ENCODE peak calls at places on chromosomes 1 and 21, in five cellular contexts. O, T, B, N and P are unnamed samples.

GRCh38 chr1:97138515-97139032 is 417.0 kb downstream of the PTBP2 start:
- DNase-seq in B (no peak), O (no peak), N (no peak), T (peak), P (no peak)

GRCh38 chr1:197910120-197911110 is 6.8 kb upstream of the LHX9 start:
- DNase-seq in O (no peak), N (no peak), B (no peak), T (no peak), P (no peak)

GRCh38 chr1:43622471-43622870 is 27.5 kb upstream of the KDM4A start:
- DNase-seq in B (no peak), O (no peak), N (no peak), T (no peak), P (no peak)

GRCh38 chr1:169363046-169363756 is 4.4 kb downstream of the NME7 start:
- DNase-seq in T (no peak), B (no peak), O (no peak), N (peak), P (no peak)

GRCh38 chr1:87957331-87957730 is 628.7 kb downstream of the LMO4 start:
- DNase-seq in N (no peak), T (no peak), B (no peak), O (no peak), P (no peak)

GRCh38 chr1:168441745-168442144 is 102.1 kb downstream of the XCL2 start:
- DNase-seq in T (no peak), N (no peak), O (no peak), B (no peak), P (no peak)

GRCh38 chr21:26756491-26757159 is 88.6 kb downstream of the ADAMTS1 start:
- DNase-seq in B (no peak), O (no peak), T (no peak), N (no peak), P (no peak)

GRCh38 chr1:20142001-20142710 is 3.0 kb downstream of the PLA2G2F start:
- DNase-seq in O (no peak), T (no peak), B (no peak), N (no peak), P (no peak)

GRCh38 chr1:30200161-30200560 is 523.2 kb downstream of the MATN1 start:
- DNase-seq in B (no peak), O (no peak), T (no peak), N (no peak), P (no peak)

GRCh38 chr1:179910934-179911333 is 28.8 kb downstream of the TOR1AIP1 start:
- DNase-seq in N (no peak), B (no peak), T (no peak), O (no peak), P (no peak)

GRCh38 chr1:39691383-39692151 is at the start of gene HPCAL4:
- DNase-seq in O (peak), N (no peak), T (peak), B (peak), P (peak)

GRCh38 chr1:83781667-83782066 is 217.3 kb downstream of the TTLL7 start:
- DNase-seq in O (no peak), T (no peak), N (no peak), B (no peak), P (no peak)

GRCh38 chr1:20867062-20867461 is 80.0 kb upstream of the HP1BP3 start:
- DNase-seq in N (no peak), T (no peak), B (no peak), O (no peak), P (no peak)

GRCh38 chr1:78101514-78101913 is 55.7 kb downstream of the GIPC2 start:
- DNase-seq in O (no peak), T (no peak), B (peak), N (no peak), P (no peak)

GRCh38 chr1:180027949-180028445 is 73.4 kb downstream of the CEP350 start:
- DNase-seq in B (no peak), T (no peak), O (no peak), N (no peak), P (no peak)

GRCh38 chr1:59484090-59484489 is 187.2 kb downstream of the FGGY start:
- DNase-seq in O (no peak), N (peak), T (peak), B (no peak), P (no peak)

GRCh38 chr1:243850368-243851128 is 505 bp upstream of the AKT3 start:
- DNase-seq in O (peak), B (no peak), T (peak), N (no peak), P (peak)

GRCh38 chr1:203607169-203607873 is 19.3 kb upstream of the ATP2B4 start:
- DNase-seq in T (peak), O (no peak), B (no peak), N (no peak), P (no peak)

GRCh38 chr1:152244576-152244975 is 20.6 kb upstream of the HRNR start:
- DNase-seq in T (no peak), N (no peak), O (no peak), B (no peak), P (no peak)

GRCh38 chr1:16175610-16176553 is 20.0 kb upstream of the EPHA2 start:
- DNase-seq in N (no peak), B (no peak), T (peak), O (peak), P (no peak)
- TF ChIP-seq CTCF in N (no peak), B (no peak), T (no peak), O (no peak), P (no peak)

DNA sequence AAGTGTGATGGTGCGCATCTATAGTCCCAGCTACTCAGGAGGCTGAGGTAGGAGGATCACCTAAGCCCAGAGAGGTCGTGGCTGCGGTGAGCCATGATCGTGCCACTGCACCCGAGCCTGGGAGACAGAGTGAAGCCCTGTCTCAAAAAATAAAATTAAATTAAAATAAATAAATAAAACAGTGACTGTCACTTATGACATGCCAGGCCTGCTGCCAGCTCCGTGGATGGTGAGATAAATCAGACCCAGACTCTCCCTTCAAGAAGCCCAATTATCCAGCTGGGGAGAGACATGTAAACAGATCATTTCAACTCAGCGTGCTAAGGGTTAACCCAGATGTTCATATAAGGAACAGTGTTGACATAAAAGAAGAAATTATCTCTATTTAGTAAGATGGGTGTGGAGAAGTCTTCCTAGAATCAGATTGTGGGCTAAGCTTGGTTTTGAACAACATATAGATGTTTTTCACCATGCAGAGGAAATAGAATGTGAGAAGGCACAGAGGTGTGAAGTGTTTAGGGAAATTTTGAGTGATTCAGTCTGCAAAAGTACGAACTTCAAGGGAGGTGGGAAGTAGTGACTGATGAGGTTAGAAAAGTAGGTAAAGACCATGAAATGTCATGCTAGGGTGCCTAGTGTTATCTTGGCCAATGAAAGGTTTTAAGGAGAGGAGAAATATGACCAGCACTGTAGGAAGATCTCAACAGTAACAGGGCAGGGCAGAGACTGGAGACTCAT is 18.3 kb downstream of the YARS1 start:
- DNase-seq in T (peak), O (no peak), N (no peak), B (no peak), P (no peak)
- TF ChIP-seq CTCF in T (no peak), O (no peak), N (no peak), B (no peak), P (no peak)

GRCh38 chr1:53431244-53431643 is 28.0 kb upstream of the DMRTB1 start:
- DNase-seq in T (no peak), N (no peak), O (no peak), B (no peak), P (no peak)

GRCh38 chr1:53430779-53431178 is 28.4 kb upstream of the DMRTB1 start:
- DNase-seq in B (no peak), N (no peak), O (no peak), T (no peak), P (no peak)

GRCh38 chr1:53435151-53435550 is 24.0 kb upstream of the DMRTB1 start:
- DNase-seq in N (no peak), O (no peak), T (no peak), B (no peak), P (no peak)

GRCh38 chr1:53431725-53432306 is 27.4 kb upstream of the DMRTB1 start:
- DNase-seq in T (no peak), O (no peak), N (no peak), B (no peak), P (no peak)

GRCh38 chr1:53430256-53430655 is 28.9 kb upstream of the DMRTB1 start:
- DNase-seq in B (peak), T (no peak), O (no peak), N (no peak), P (no peak)
- TF ChIP-seq CTCF in B (peak), T (no peak), O (no peak), N (no peak), P (no peak)

DNA sequence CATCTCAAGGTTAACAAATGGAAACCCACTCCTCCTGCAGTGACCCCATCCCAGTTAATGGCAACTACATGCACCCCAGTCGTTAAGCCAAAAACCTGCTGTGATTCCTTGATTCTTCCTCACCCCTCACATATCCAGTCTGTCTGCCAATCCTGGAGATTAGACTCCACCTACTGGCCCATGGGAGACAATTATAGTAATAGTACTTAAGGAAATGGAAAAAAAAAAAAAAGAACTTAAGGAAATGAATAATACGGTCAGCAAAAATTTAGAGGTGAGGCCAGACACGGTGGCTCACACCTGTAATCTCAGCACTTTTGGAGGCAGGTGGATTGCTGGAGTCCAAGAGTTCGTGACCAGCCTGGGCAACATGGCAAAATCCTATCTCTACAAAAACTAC is 7.0 kb downstream of the NOL9 start:
- DNase-seq in B (no peak), T (no peak), N (no peak), O (no peak), P (no peak)
- TF ChIP-seq CTCF in B (no peak), T (peak), N (no peak), O (no peak), P (no peak)

DNA sequence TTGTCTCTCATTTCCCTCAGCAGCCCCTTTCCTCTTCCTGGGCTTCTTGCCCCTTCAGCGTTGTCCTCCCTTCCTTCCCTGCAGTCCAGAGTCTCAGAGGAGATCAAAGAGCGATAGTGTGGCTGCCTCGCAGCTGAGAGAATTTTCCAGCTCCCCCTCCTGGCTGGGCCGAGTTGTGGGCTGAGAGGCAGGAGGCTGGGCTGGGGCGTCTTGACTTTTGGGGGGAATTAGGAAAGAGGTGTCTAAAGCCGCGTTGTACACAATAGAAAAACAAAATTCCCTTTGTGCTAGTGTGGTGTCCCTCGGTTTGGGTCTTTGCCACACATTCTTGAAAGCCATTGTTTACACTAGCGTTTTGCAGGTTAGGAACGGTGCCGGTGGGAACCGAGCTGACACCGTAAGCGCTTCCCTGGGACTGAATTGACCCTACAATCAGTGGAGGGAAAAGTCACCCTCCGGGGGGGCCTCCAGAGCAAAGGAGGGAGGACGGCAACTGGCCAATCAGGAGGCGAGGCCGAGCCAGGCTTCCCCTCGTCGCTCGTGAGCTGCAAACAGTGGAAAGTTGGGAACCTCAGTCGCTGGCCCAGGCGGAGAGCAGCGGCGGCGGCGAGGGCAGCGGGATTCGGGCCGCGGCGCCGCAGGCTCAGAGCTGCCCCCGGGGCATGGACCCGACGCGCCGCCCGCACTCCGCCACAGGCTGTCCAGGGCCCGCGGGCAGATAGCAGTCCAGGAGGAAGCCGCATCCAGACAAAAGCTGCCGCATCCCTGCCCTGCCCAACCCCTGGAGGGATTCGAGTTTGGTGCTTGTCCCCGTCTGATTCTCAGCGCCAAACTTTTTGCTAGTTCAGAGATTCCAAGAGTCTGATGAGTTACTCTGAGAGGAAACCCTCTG is at the start of gene HMCN1:
- DNase-seq in B (peak), N (no peak), T (peak), O (peak), P (peak)
- TF ChIP-seq CTCF in B (peak), N (peak), T (peak), O (no peak), P (no peak)

DNA sequence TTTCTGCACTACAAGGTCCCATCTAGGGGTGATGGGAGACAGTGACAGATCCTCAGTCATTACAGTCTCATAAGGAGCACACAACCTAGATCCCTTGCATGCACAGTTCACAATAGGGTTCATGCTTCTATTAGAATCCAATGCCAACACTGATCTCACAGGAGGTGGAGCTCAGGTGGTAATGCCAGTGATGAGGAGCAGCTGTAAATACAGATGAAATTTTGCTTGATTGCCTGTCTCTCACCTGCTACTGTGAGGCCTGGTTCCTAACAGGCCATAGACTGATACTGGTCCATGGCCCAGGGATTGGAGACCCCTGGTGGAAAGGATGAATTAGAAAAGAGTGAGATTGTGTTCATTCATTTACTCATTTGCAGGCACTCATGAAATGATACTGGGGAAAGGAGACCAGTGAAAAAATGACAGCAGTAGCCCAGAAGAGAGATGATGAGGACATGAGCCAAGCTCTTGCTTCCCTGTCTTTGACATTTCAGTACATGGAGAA is 251.6 kb upstream of the DUSP10 start:
- DNase-seq in B (no peak), N (no peak), T (no peak), O (no peak), P (no peak)
- TF ChIP-seq CTCF in B (no peak), N (peak), T (peak), O (no peak), P (no peak)

GRCh38 chr1:151069103-151069486 is 1.5 kb upstream of the GABPB2 start:
- DNase-seq in N (no peak), O (no peak), B (no peak), T (no peak), P (no peak)

GRCh38 chr1:151067185-151067584 is 3.4 kb upstream of the GABPB2 start:
- DNase-seq in N (no peak), B (no peak), T (no peak), O (no peak), P (no peak)

DNA sequence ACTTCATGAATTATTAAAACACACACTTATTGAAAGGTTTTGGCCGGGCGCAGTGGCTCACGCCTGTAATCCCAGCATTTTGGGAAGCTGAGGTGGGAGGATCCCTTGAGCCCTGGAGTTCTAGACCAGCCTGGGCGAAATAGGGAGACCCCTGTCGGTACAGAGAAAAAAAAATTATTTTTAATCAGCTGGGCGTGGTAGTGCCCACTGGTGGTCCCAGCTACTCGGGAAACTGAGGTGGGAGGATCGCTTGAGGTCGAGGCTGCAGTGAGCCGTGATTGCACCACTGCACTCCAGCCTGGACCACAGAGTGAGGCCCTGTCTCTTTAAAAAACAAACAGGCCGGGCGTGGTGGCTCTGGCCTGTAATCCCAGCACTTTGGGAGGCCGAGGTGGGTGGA is 1.7 kb downstream of the GABPB2 start:
- DNase-seq in T (no peak), O (no peak), N (no peak), B (no peak), P (no peak)
- TF ChIP-seq CTCF in T (no peak), O (no peak), N (no peak), B (no peak), P (no peak)

DNA sequence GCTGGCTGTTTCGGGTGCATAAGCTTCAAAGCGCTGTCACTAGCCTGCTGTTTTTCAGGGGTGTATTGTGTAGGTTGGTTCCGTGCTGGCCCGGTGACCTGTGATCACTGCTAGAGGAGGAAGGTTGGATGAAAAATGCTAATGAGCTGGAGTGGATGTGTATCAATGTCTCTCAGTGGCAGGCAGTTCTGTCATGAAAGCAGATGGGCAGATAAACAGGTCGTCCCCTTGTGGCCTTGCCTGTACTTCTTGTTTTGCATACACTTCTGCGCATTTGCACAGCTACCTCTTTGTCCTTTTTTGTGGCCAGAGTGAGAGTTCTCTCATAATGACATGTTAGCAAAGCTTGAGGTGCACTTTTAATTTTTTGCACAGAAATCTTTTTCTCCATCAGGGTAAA is 2.9 kb downstream of the SELENON start:
- DNase-seq in N (no peak), B (no peak), O (peak), T (no peak), P (no peak)
- TF ChIP-seq CTCF in N (no peak), B (no peak), O (no peak), T (peak), P (no peak)

DNA sequence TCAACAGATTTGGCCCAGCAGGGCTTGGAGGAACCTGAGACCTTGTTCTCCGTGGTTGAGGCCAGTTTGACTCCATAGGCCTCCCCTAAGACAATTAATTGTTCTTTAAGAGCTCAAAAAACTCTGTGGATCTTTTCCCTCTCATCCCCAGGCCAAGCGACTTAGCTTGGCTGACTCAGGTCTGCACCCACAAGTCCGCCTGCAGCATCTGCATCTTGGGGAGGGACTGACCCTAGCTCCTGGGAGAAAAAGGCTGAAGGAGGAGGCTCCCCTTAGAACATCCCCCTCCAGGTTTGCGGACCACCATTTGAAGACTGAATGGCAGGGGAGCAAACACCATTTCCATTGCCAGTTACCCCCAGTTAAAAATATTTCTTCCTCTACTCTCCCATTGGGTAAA is 1.5 kb upstream of the HES2 start:
- DNase-seq in T (no peak), N (no peak), O (no peak), B (no peak), P (no peak)
- TF ChIP-seq CTCF in T (no peak), N (no peak), O (no peak), B (no peak), P (no peak)